ENCODE peak calls at places on chromosome 1, in six cellular contexts. K is iPS DF 6.9, J is cardiac fibroblast, P is choroid plexus epithelial cell, B is foreskin keratinocyte, O is NCI-H774. U is an unnamed sample.

GRCh38 chr1:37682334-37682987 is 9.9 kb upstream of the CDCA8 start:
- DNase-seq in K (no peak), J (peak), P (peak), B (peak), O (peak), U (peak)

GRCh38 chr1:115771847-115772457 is 3.4 kb upstream of the CASQ2 start:
- DNase-seq in K (peak), J (peak), P (peak), B (peak), O (peak), U (peak)

GRCh38 chr1:16155537-16156410 is at the start of gene EPHA2:
- DNase-seq in K (peak), J (peak), P (peak), B (peak), O (no peak), U (no peak)

GRCh38 chr1:202628646-202629215 is 81.5 kb downstream of the SYT2 start:
- DNase-seq in K (no peak), J (no peak), P (no peak), B (no peak), O (no peak), U (no peak)

GRCh38 chr1:38777464-38777957 is 82.1 kb downstream of the RRAGC start:
- DNase-seq in K (no peak), J (no peak), P (no peak), B (no peak), O (no peak), U (no peak)

GRCh38 chr1:85611856-85612255 is 31.3 kb downstream of the CCN1 start:
- DNase-seq in K (no peak), J (peak), P (peak), B (peak), O (no peak), U (no peak)

GRCh38 chr1:36831171-36831810 is 203.0 kb downstream of the GRIK3 start:
- DNase-seq in K (no peak), J (no peak), P (no peak), B (no peak), O (no peak), U (peak)

GRCh38 chr1:1619917-1620361 is 4.6 kb downstream of the MIB2 start:
- DNase-seq in K (no peak), J (peak), P (no peak), B (no peak), O (no peak), U (no peak)

GRCh38 chr1:192810253-192810880 is 1.5 kb downstream of the RGS2 start:
- DNase-seq in K (no peak), J (peak), P (peak), B (no peak), O (no peak), U (no peak)

GRCh38 chr1:62384276-62385005 is 52.4 kb upstream of the USP1 start:
- DNase-seq in K (no peak), J (peak), P (peak), B (peak), O (peak), U (peak)

GRCh38 chr1:40939320-40940059 is 40.0 kb upstream of the CTPS1 start:
- DNase-seq in K (no peak), J (peak), P (peak), B (no peak), O (no peak), U (no peak)

GRCh38 chr1:180923024-180923841 is 10.5 kb downstream of the KIAA1614 start:
- DNase-seq in K (peak), J (peak), P (peak), B (peak), O (no peak), U (no peak)

GRCh38 chr1:14254184-14254583 is 344.3 kb upstream of the KAZN start:
- DNase-seq in K (no peak), J (no peak), P (peak), B (no peak), O (no peak), U (no peak)

GRCh38 chr1:112715264-112716053 is at the start of gene PPM1J:
- DNase-seq in K (peak), J (peak), P (peak), B (peak), O (peak), U (peak)

GRCh38 chr1:241918879-241919278 is 38.7 kb upstream of the BECN2 start:
- DNase-seq in K (no peak), J (peak), P (peak), B (peak), O (no peak), U (no peak)

GRCh38 chr1:214838351-214838750 is 235.4 kb downstream of the CENPF start:
- DNase-seq in K (no peak), J (peak), P (peak), B (no peak), O (no peak), U (no peak)

GRCh38 chr1:188372821-188373220 is 1544.1 kb downstream of the PLA2G4A start:
- DNase-seq in K (no peak), J (no peak), P (no peak), B (no peak), O (no peak), U (no peak)

GRCh38 chr1:24961961-24962861 is 32.1 kb upstream of the RUNX3 start:
- DNase-seq in K (no peak), J (no peak), P (no peak), B (no peak), O (no peak), U (no peak)

U was measured in NCI-H2107.